ENCODE peak calls at places on chromosomes 7 and 10, in six cellular contexts. One of them, this sample, is unnamed.

GRCh38 chr10:43046288-43046991 is 30.4 kb upstream of the RET start:
- DNase-seq in Peyer's patch: peak; percentile 19
- DNase-seq in upper lobe of right lung: peak; percentile 50
- DNase-seq in heart right ventricle: no peak
- DNase-seq in adrenal gland: peak; percentile 2
- DNase-seq in kidney epithelial cell: no peak
- DNase-seq in this sample: no peak

GRCh38 chr7:15016315-15016667 is 113.7 kb upstream of the DGKB start:
- DNase-seq in Peyer's patch: no peak
- DNase-seq in heart right ventricle: no peak
- DNase-seq in kidney epithelial cell: no peak
- DNase-seq in upper lobe of right lung: no peak
- DNase-seq in adrenal gland: no peak
- DNase-seq in this sample: no peak

GRCh38 chr10:7317799-7318446 is 92.9 kb downstream of the SFMBT2 start:
- DNase-seq in heart right ventricle: no peak
- DNase-seq in adrenal gland: no peak
- DNase-seq in Peyer's patch: no peak
- DNase-seq in kidney epithelial cell: no peak
- DNase-seq in upper lobe of right lung: no peak
- DNase-seq in this sample: no peak

GRCh38 chr7:151801291-151801690 is 75.6 kb downstream of the PRKAG2 start:
- DNase-seq in upper lobe of right lung: peak; percentile 57
- DNase-seq in kidney epithelial cell: no peak
- DNase-seq in adrenal gland: no peak
- DNase-seq in heart right ventricle: no peak
- DNase-seq in Peyer's patch: peak; percentile 28
- DNase-seq in this sample: no peak

GRCh38 chr7:47371733-47372368 is 210.1 kb downstream of the TNS3 start:
- DNase-seq in heart right ventricle: peak; percentile 88
- DNase-seq in Peyer's patch: peak; percentile 92
- DNase-seq in kidney epithelial cell: peak; percentile 50
- DNase-seq in adrenal gland: peak; percentile 85
- DNase-seq in upper lobe of right lung: peak; percentile 91
- DNase-seq in this sample: no peak

GRCh38 chr10:61835069-61835908 is 66.2 kb upstream of the ARID5B start:
- DNase-seq in Peyer's patch: no peak
- DNase-seq in heart right ventricle: no peak
- DNase-seq in adrenal gland: peak; percentile 77
- DNase-seq in kidney epithelial cell: no peak
- DNase-seq in upper lobe of right lung: no peak
- DNase-seq in this sample: no peak

GRCh38 chr7:149707448-149707886 is 65.9 kb downstream of the ZNF467 start:
- DNase-seq in adrenal gland: no peak
- DNase-seq in kidney epithelial cell: no peak
- DNase-seq in Peyer's patch: no peak
- DNase-seq in heart right ventricle: no peak
- DNase-seq in upper lobe of right lung: no peak
- DNase-seq in this sample: no peak

GRCh38 chr10:100325164-100325563 is 4.9 kb downstream of the PKD2L1 start:
- DNase-seq in adrenal gland: no peak
- DNase-seq in upper lobe of right lung: no peak
- DNase-seq in Peyer's patch: no peak
- DNase-seq in heart right ventricle: no peak
- DNase-seq in kidney epithelial cell: no peak
- DNase-seq in this sample: no peak

GRCh38 chr7:80529362-80529761 is 17.5 kb upstream of the GNAT3 start:
- DNase-seq in upper lobe of right lung: no peak
- DNase-seq in adrenal gland: no peak
- DNase-seq in kidney epithelial cell: no peak
- DNase-seq in Peyer's patch: no peak
- DNase-seq in heart right ventricle: no peak
- DNase-seq in this sample: peak; percentile 37

GRCh38 chr7:35776686-35777085 is 24.2 kb upstream of the SEPTIN7 start:
- DNase-seq in upper lobe of right lung: no peak
- DNase-seq in Peyer's patch: no peak
- DNase-seq in adrenal gland: no peak
- DNase-seq in heart right ventricle: no peak
- DNase-seq in kidney epithelial cell: no peak
- DNase-seq in this sample: no peak

DNA sequence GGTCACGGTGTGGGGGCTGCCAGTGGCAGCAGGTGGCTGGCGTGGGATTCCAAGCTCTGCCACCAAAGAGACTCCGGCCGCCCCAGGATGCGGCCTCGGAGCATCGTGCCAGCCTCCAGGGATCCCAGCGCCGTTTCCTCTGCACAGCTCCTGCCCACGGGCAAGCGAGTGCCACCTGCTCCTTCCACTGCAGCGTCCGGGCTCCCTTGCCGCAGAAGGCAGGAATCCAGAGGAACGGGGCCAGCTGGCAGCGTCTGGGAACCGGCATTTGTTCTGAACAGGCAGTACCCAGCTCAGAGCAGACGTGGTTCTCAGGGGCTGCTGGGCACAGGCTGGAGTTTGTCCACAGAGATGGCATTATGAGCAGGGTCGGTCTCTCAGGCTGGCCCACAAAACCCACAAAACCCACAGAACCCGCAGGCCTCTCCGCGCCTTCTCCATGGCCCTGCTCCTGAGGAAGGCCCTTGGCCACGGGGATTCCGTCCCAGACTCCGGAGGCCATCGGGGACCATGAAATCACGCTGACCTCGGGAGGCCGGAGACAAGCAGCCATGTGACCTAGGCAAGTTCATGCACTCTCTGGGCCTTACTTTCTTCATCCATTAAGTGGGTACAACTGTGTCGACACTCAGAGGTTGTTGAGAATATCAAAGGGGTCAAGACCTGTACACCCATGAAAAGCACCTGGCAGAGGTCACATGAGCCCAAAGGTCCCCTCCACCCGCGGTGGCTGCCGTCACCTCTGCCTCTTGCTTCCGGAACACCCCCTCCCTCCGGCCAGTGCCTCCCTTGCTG is 72.1 kb upstream of the TNRC18 start:
- DNase-seq in Peyer's patch: peak; percentile 44
- DNase-seq in adrenal gland: peak; percentile 86
- DNase-seq in heart right ventricle: peak; percentile 83
- DNase-seq in kidney epithelial cell: no peak
- DNase-seq in upper lobe of right lung: no peak
- DNase-seq in this sample: no peak
- H3K4me3 ChIP-seq in Peyer's patch: no peak overlapping the region
- H3K4me3 ChIP-seq in adrenal gland: no peak overlapping the region
- H3K4me3 ChIP-seq in heart right ventricle: no peak overlapping the region
- H3K4me3 ChIP-seq in kidney epithelial cell: no peak overlapping the region
- H3K4me3 ChIP-seq in upper lobe of right lung: no peak overlapping the region
- H3K4me3 ChIP-seq in this sample: no peak overlapping the region

GRCh38 chr7:157474685-157475084 is 137.9 kb downstream of the DNAJB6 start:
- DNase-seq in heart right ventricle: no peak
- DNase-seq in upper lobe of right lung: peak; percentile 66
- DNase-seq in kidney epithelial cell: no peak
- DNase-seq in adrenal gland: no peak
- DNase-seq in Peyer's patch: no peak
- DNase-seq in this sample: no peak
- TF ChIP-seq CTCF in heart right ventricle: peak; percentile 35
- TF ChIP-seq CTCF in upper lobe of right lung: peak; percentile 24
- TF ChIP-seq CTCF in kidney epithelial cell: peak; percentile 22
- TF ChIP-seq CTCF in adrenal gland: no peak
- TF ChIP-seq CTCF in Peyer's patch: no peak
- TF ChIP-seq CTCF in this sample: peak; percentile 21

GRCh38 chr7:92815412-92815811 is 21.0 kb downstream of the CDK6 start:
- DNase-seq in upper lobe of right lung: no peak
- DNase-seq in kidney epithelial cell: no peak
- DNase-seq in heart right ventricle: no peak
- DNase-seq in Peyer's patch: no peak
- DNase-seq in adrenal gland: no peak
- DNase-seq in this sample: no peak
- H3K4me3 ChIP-seq in upper lobe of right lung: no peak overlapping the region
- H3K4me3 ChIP-seq in kidney epithelial cell: no peak overlapping the region
- H3K4me3 ChIP-seq in heart right ventricle: no peak overlapping the region
- H3K4me3 ChIP-seq in Peyer's patch: no peak overlapping the region
- H3K4me3 ChIP-seq in adrenal gland: no peak overlapping the region
- H3K4me3 ChIP-seq in this sample: no peak overlapping the region

DNA sequence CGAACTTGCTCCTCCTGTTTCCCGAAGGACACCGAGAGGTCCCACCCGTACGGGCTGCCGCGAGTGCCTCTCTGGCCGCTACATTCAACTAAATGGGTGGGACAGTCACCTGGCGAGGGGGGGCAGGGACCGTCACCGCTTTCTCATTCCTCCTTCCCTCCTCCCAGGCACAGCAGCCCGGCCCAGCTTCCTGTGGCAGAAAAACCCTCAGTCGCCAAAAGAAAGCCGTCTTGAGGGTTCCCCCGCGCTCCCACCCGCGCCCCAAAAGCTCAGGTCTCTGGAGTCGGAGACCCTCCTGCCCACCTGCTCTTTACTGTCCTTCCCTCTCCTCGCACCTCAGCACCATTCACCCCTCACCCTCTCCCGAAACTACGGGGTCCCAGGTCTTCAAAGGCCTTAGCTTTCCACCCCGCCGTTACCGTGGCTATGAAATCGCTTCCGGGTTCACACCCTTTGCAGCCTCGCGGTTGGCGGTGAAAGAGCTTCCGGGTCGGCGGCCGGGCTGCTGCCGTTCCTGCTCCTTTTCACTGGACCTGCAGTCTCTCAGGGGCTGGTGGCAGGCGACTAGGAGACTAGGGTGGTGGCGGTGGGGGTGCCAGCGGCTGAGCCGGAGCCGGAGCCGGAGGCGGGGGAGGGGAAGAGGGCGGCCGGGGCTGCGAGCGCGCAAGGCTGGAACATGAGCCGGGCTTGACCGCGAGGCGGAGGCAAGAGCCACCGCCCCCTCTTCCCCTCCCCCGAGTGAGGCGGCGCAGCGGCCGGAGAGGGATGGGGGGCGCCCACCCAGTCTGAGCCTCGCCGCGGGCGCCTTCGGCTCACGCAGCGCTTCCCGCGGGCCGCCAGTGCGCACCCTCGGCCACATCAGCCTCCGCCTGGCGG is at the start of the genes ANKIB1 and KRIT1:
- DNase-seq in kidney epithelial cell: peak; percentile 43
- DNase-seq in upper lobe of right lung: peak; percentile 95
- DNase-seq in Peyer's patch: peak; percentile 91
- DNase-seq in adrenal gland: peak; percentile 89
- DNase-seq in heart right ventricle: peak; percentile 87
- DNase-seq in this sample: no peak
- TF ChIP-seq CTCF in kidney epithelial cell: no peak
- TF ChIP-seq CTCF in upper lobe of right lung: no peak
- TF ChIP-seq CTCF in Peyer's patch: peak; percentile 30
- TF ChIP-seq CTCF in adrenal gland: peak; percentile 32
- TF ChIP-seq CTCF in heart right ventricle: no peak
- TF ChIP-seq CTCF in this sample: no peak

GRCh38 chr7:50304911-50305621 is 550 bp downstream of the IKZF1 start:
- DNase-seq in heart right ventricle: no peak
- DNase-seq in kidney epithelial cell: no peak
- DNase-seq in adrenal gland: no peak
- DNase-seq in Peyer's patch: no peak
- DNase-seq in upper lobe of right lung: no peak
- DNase-seq in this sample: no peak

GRCh38 chr7:50302486-50303081 is 1.9 kb upstream of the IKZF1 start:
- DNase-seq in upper lobe of right lung: no peak
- DNase-seq in heart right ventricle: no peak
- DNase-seq in Peyer's patch: no peak
- DNase-seq in adrenal gland: no peak
- DNase-seq in kidney epithelial cell: no peak
- DNase-seq in this sample: no peak

GRCh38 chr7:50304158-50304910 is at the start of gene IKZF1:
- DNase-seq in Peyer's patch: no peak
- DNase-seq in adrenal gland: peak; percentile 63
- DNase-seq in kidney epithelial cell: no peak
- DNase-seq in upper lobe of right lung: peak; percentile 90
- DNase-seq in heart right ventricle: peak; percentile 61
- DNase-seq in this sample: no peak

GRCh38 chr7:50303082-50303893 is 1.2 kb upstream of the IKZF1 start:
- DNase-seq in heart right ventricle: no peak
- DNase-seq in Peyer's patch: no peak
- DNase-seq in adrenal gland: no peak
- DNase-seq in upper lobe of right lung: no peak
- DNase-seq in kidney epithelial cell: no peak
- DNase-seq in this sample: no peak

DNA sequence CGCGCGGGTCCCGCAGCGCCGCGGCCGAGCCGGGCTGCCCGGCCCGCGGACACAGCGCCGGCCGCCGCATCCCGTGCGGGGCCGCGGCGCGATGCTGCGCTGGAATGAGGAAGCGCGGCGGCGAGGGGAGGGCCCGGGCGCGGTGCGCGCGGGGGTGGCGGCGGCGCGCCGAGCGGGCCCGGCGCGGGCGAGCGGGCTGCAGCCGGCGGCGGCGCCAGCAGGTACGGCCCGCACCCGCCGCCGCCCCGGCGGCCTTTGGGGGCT is 690 bp upstream of the IKZF1 start:
- DNase-seq in upper lobe of right lung: peak; percentile 68
- DNase-seq in Peyer's patch: no peak
- DNase-seq in heart right ventricle: no peak
- DNase-seq in adrenal gland: no peak
- DNase-seq in kidney epithelial cell: no peak
- DNase-seq in this sample: no peak
- H3K4me3 ChIP-seq in upper lobe of right lung: peak overlapping the region; percentile 53
- H3K4me3 ChIP-seq in Peyer's patch: peak overlapping the region; percentile 64
- H3K4me3 ChIP-seq in heart right ventricle: peak overlapping the region; percentile 42
- H3K4me3 ChIP-seq in adrenal gland: no peak overlapping the region
- H3K4me3 ChIP-seq in kidney epithelial cell: peak overlapping the region; percentile 43
- H3K4me3 ChIP-seq in this sample: no peak overlapping the region

GRCh38 chr7:127891144-127891543 is 140.1 kb downstream of the LRRC4 start:
- DNase-seq in upper lobe of right lung: no peak
- DNase-seq in kidney epithelial cell: no peak
- DNase-seq in Peyer's patch: no peak
- DNase-seq in adrenal gland: no peak
- DNase-seq in heart right ventricle: no peak
- DNase-seq in this sample: no peak
- TF ChIP-seq CTCF in upper lobe of right lung: no peak
- TF ChIP-seq CTCF in kidney epithelial cell: no peak
- TF ChIP-seq CTCF in Peyer's patch: no peak
- TF ChIP-seq CTCF in adrenal gland: no peak
- TF ChIP-seq CTCF in heart right ventricle: no peak
- TF ChIP-seq CTCF in this sample: no peak

DNA sequence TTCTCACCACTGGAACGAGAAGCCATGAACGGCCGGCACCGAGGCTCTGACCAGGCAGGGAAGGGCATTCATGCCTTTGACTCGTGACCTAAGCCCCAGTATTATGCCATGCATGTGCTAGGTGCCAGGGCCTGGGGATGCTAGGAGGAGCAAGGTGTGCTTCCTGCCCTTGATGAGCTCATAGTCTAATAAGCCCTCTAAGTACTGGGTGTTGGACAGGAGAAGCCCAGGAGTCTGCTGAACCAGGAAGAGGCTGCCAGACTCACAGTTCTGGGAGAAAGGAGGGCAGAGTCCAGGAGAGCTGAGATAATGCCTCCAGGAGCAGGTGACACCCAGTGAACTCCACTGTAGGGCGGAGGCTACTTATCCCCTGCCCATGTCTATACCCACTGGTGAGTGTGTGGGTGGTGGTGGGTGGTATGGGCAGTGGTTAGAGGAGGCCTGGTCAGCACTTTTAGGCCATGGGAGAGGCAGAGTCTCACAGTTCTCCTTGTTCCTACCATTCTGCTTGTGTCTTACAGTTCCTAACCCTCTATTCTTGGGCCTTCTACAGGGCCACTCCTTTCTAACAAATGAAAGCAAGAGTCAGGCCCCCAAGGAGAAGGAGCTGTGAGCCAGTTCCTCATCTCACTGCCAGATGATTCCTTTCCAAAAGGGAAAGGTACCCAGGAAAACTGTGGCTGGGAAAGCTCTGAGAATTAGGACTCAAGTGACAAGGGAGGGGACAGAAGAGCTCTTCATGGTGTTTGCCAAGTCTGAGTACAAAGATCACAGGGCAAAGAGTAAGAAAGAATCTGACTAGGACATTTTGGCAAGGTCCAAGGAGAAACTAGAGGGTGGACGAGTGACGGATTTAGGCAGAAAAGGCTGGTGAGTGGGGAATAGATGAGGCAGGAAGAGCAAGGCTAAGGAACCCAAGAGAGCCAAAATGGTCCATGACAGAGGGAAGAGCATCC is 3.6 kb upstream of the MXI1 start:
- DNase-seq in heart right ventricle: no peak
- DNase-seq in kidney epithelial cell: no peak
- DNase-seq in Peyer's patch: peak; percentile 78
- DNase-seq in upper lobe of right lung: no peak
- DNase-seq in adrenal gland: no peak
- DNase-seq in this sample: no peak
- H3K4me3 ChIP-seq in heart right ventricle: no peak overlapping the region
- H3K4me3 ChIP-seq in kidney epithelial cell: no peak overlapping the region
- H3K4me3 ChIP-seq in Peyer's patch: no peak overlapping the region
- H3K4me3 ChIP-seq in upper lobe of right lung: no peak overlapping the region
- H3K4me3 ChIP-seq in adrenal gland: no peak overlapping the region
- H3K4me3 ChIP-seq in this sample: no peak overlapping the region

This sample was measured in AG04449.